ENCODE peak calls at places on chromosomes 13 and 19, in five cellular contexts. T is osteoblast, M is lung, V is fibroblast of lung, J is body of pancreas. P is an unnamed sample. For H3K9me3, the result is how much of the 10 kb centered on the place peaks cover.

GRCh38 chr13:32443111-32443510 is 15.2 kb upstream of the N4BP2L1 start:
- DNase-seq in T (no peak), M (no peak), J (peak), V (no peak), P (no peak)

GRCh38 chr13:113977976-113978375 is 4.1 kb upstream of the C13orf46 start:
- DNase-seq in V (no peak), M (no peak), J (no peak), T (no peak), P (no peak)

GRCh38 chr13:44989941-44990340 is 603 bp downstream of the GPALPP1 start:
- DNase-seq in M (no peak), V (no peak), J (no peak), T (peak), P (no peak)

GRCh38 chr19:12034610-12035009 is 869 bp downstream of the ZNF433 start:
- DNase-seq in V (no peak), M (no peak), T (no peak), J (peak), P (no peak)

GRCh38 chr19:18772620-18773587 is 18.2 kb downstream of the COMP start:
- DNase-seq in T (peak), M (no peak), V (no peak), J (peak), P (no peak)

GRCh38 chr19:41997121-41997850 is 3.3 kb upstream of the ATP1A3 start:
- DNase-seq in T (peak), J (peak), M (no peak), V (peak), P (peak)

GRCh38 chr13:24625870-24626419 is 54.3 kb upstream of the ATP12A start:
- DNase-seq in J (no peak), V (no peak), M (no peak), T (no peak), P (no peak)

GRCh38 chr13:24894972-24895300 is 131.0 kb downstream of the RNF17 start:
- DNase-seq in V (no peak), M (no peak), J (no peak), T (no peak), P (no peak)

GRCh38 chr19:1112254-1113208 is 8.7 kb downstream of the GPX4 start:
- DNase-seq in J (peak), V (no peak), M (no peak), T (no peak), P (no peak)

GRCh38 chr19:34269968-34270621 is 15.7 kb downstream of the GARRE1 start:
- DNase-seq in J (peak), T (peak), V (peak), M (peak), P (peak)

GRCh38 chr19:50823389-50824042 is at the start of gene KLK1:
- DNase-seq in T (peak), J (peak), V (no peak), M (no peak), P (no peak)

GRCh38 chr19:3366104-3366760 is at the start of gene NFIC:
- DNase-seq in V (peak), J (peak), T (peak), M (peak), P (no peak)

GRCh38 chr13:81498969-81499368 is 1158.0 kb upstream of the SPRY2 start:
- DNase-seq in M (no peak), V (no peak), T (no peak), J (no peak), P (no peak)

GRCh38 chr19:2805261-2805900 is 14.3 kb upstream of the ZNF554 start:
- DNase-seq in V (no peak), J (no peak), M (no peak), T (peak), P (no peak)

GRCh38 chr13:76808927-76809326 is 77.3 kb downstream of the KCTD12 start:
- DNase-seq in V (no peak), T (no peak), J (no peak), M (no peak), P (no peak)

GRCh38 chr19:18110833-18111232 is 13.3 kb downstream of the MAST3 start:
- DNase-seq in T (peak), M (peak), J (peak), V (no peak), P (no peak)

GRCh38 chr13:43200307-43200706 is 176.9 kb downstream of the DNAJC15 start:
- DNase-seq in J (no peak), V (no peak), M (no peak), T (no peak), P (no peak)

GRCh38 chr13:111908391-111908790 is 158.6 kb upstream of the SOX1 start:
- DNase-seq in J (no peak), T (no peak), M (no peak), V (no peak), P (no peak)

GRCh38 chr19:10701955-10702307 is 692 bp downstream of the QTRT1 start:
- DNase-seq in T (peak), V (no peak), M (no peak), J (no peak), P (no peak)

GRCh38 chr13:31225180-31225579 is 25.4 kb downstream of the B3GLCT start:
- DNase-seq in T (no peak), J (no peak), M (no peak), V (no peak), P (no peak)

GRCh38 chr13:31224174-31224669 is 24.4 kb downstream of the B3GLCT start:
- DNase-seq in M (no peak), T (no peak), V (no peak), J (no peak), P (no peak)

GRCh38 chr13:31227063-31227462 is 27.3 kb downstream of the B3GLCT start:
- DNase-seq in M (no peak), J (no peak), V (no peak), T (no peak), P (no peak)

GRCh38 chr13:31225998-31226675 is 26.4 kb downstream of the B3GLCT start:
- DNase-seq in V (no peak), M (no peak), J (no peak), T (no peak), P (no peak)

GRCh38 chr13:31227870-31228269 is 28.1 kb downstream of the B3GLCT start:
- DNase-seq in M (no peak), T (no peak), V (no peak), J (no peak), P (no peak)
- H3K9me3 ChIP-seq in M (under half), T (under half), V (under half), J (under half), P (under half)

GRCh38 chr13:35252536-35253205 is 223.8 kb downstream of the MAB21L1 start:
- DNase-seq in M (no peak), T (no peak), V (no peak), J (no peak), P (no peak)
- H3K9me3 ChIP-seq in M (under half), T (under half), V (under half), J (under half), P (under half)

DNA sequence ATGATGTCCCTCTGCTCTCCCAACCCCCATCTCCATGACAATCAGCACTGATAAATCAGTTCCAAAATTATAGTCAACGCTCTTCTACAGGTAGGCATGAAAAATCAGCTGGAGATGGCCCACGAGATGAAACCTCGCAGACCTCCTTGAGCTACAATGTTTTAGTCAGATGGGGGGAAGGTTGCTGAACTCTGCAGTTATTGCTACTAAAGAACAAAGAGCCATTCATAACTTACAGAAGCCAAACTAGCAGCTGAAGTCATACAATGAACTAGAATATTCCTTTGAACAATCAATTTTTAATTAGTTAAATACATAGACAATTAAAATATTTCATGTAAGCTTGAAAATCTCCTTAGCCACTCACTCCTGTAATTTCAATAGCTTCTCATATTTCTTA is 179.2 kb downstream of the NHLRC3 start:
- DNase-seq in J (no peak), V (no peak), T (no peak), M (no peak), P (no peak)
- H3K9me3 ChIP-seq in J (under half), V (under half), T (under half), M (under half), P (under half)

GRCh38 chr19:30882411-30883005 is 466.7 kb downstream of the TSHZ3 start:
- DNase-seq in M (no peak), J (no peak), V (no peak), T (no peak), P (no peak)
- H3K9me3 ChIP-seq in M (under half), J (under half), V (under half), T (under half), P (under half)

DNA sequence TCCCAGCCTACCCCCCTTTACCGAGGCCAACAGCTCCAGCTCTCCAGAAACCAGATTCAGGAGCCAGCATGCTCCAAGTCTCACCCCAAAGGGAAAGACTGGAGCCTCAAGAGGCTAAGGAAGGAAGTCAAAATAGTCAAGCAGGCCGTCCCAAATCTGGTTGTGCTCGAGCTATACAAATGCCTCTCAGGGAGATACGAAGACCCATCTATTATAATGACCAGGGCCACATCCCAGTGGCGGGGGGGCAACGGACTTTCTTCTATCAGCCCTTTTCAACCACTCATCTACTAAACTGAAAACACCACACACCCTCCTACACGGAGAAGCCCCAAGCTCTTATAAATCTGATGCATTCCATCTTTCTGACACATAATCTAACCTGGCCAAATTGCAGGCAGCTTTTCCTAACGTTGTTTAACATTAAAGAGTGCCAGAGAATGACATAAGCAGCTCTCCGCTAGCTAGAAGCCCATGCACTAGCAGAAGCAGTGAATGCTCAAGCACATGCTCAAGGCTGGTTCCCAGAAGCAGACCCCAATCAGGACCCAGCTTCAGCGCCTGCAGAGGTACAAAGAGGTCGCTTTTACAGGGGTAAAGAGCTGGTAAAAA is 104.6 kb upstream of the ZNF98 start:
- DNase-seq in J (peak), V (no peak), T (no peak), M (no peak), P (no peak)
- H3K9me3 ChIP-seq in J (under half), V (under half), T (under half), M (under half), P (under half)

DNA sequence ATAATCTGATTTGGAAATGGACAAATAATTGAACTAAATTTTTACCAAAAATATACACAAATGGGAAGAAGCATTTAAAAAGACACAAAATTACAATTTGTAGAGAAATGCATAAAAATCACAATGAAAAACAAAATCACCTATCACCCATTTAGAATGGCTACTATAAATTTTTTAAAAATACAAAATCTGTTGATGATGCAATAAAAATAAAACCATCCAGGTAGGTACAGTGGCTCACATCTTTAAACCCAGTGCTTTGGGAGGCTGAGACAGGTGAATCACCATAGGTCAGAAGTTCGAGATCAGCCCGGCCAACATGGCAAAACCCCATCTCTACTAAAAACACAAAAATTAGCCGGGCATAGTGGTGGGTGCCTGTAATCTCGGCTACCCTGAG is 23.5 kb downstream of the ZNF43 start:
- DNase-seq in J (no peak), M (no peak), V (no peak), T (no peak), P (no peak)
- H3K9me3 ChIP-seq in J (under half), M (under half), V (under half), T (under half), P (half or more)

GRCh38 chr19:53865918-53866696 is 1.6 kb upstream of the MYADM start:
- DNase-seq in V (peak), J (peak), M (peak), T (peak), P (peak)
- H3K9me3 ChIP-seq in V (under half), J (under half), M (under half), T (under half), P (under half)